ENCODE peak calls at places on chromosome 3, in five cellular contexts. One of them, this sample, is unnamed.

GRCh38 chr3:72134989-72135451 is 350.1 kb upstream of the PROK2 start:
- DNase-seq in T-helper 2 cell: no peak
- DNase-seq in activated CD8-positive, alpha-beta memory T cell treated with anti-CD3 and anti-CD28 coated beads for 1 hour: no peak
- DNase-seq in HEK293T: no peak
- DNase-seq in HT1080: no peak
- DNase-seq in this sample: no peak

GRCh38 chr3:152835311-152836102 is 576 bp downstream of the P2RY1 start:
- DNase-seq in T-helper 2 cell: no peak
- DNase-seq in activated CD8-positive, alpha-beta memory T cell treated with anti-CD3 and anti-CD28 coated beads for 1 hour: no peak
- DNase-seq in HT1080: peak
- DNase-seq in HEK293T: peak
- DNase-seq in this sample: no peak

GRCh38 chr3:38375488-38376097 is 29.0 kb downstream of the XYLB start:
- DNase-seq in activated CD8-positive, alpha-beta memory T cell treated with anti-CD3 and anti-CD28 coated beads for 1 hour: no peak
- DNase-seq in HEK293T: no peak
- DNase-seq in HT1080: no peak
- DNase-seq in T-helper 2 cell: no peak
- DNase-seq in this sample: no peak

GRCh38 chr3:127803619-127804018 is 18.7 kb downstream of the MGLL start:
- DNase-seq in HEK293T: no peak
- DNase-seq in T-helper 2 cell: no peak
- DNase-seq in HT1080: peak
- DNase-seq in activated CD8-positive, alpha-beta memory T cell treated with anti-CD3 and anti-CD28 coated beads for 1 hour: no peak
- DNase-seq in this sample: no peak

GRCh38 chr3:129347446-129347845 is 68.8 kb downstream of the HMCES start:
- DNase-seq in activated CD8-positive, alpha-beta memory T cell treated with anti-CD3 and anti-CD28 coated beads for 1 hour: no peak
- DNase-seq in T-helper 2 cell: no peak
- DNase-seq in HEK293T: no peak
- DNase-seq in HT1080: no peak
- DNase-seq in this sample: no peak

GRCh38 chr3:190036631-190037030 is 84.1 kb downstream of the P3H2 start:
- DNase-seq in HEK293T: no peak
- DNase-seq in HT1080: no peak
- DNase-seq in T-helper 2 cell: no peak
- DNase-seq in activated CD8-positive, alpha-beta memory T cell treated with anti-CD3 and anti-CD28 coated beads for 1 hour: no peak
- DNase-seq in this sample: no peak

GRCh38 chr3:170149016-170149415 is 32.5 kb downstream of the PHC3 start:
- DNase-seq in T-helper 2 cell: no peak
- DNase-seq in HEK293T: no peak
- DNase-seq in HT1080: no peak
- DNase-seq in activated CD8-positive, alpha-beta memory T cell treated with anti-CD3 and anti-CD28 coated beads for 1 hour: no peak
- DNase-seq in this sample: no peak

GRCh38 chr3:117084739-117085270 is 375.2 kb downstream of the TUSC7 start:
- DNase-seq in HEK293T: no peak
- DNase-seq in T-helper 2 cell: no peak
- DNase-seq in activated CD8-positive, alpha-beta memory T cell treated with anti-CD3 and anti-CD28 coated beads for 1 hour: no peak
- DNase-seq in HT1080: no peak
- DNase-seq in this sample: no peak

GRCh38 chr3:152719264-152719663 is 115.7 kb upstream of the P2RY1 start:
- DNase-seq in T-helper 2 cell: no peak
- DNase-seq in HT1080: peak
- DNase-seq in HEK293T: no peak
- DNase-seq in activated CD8-positive, alpha-beta memory T cell treated with anti-CD3 and anti-CD28 coated beads for 1 hour: no peak
- DNase-seq in this sample: no peak

GRCh38 chr3:111668912-111669488 is 73.9 kb upstream of the ZBED2 start:
- DNase-seq in activated CD8-positive, alpha-beta memory T cell treated with anti-CD3 and anti-CD28 coated beads for 1 hour: no peak
- DNase-seq in HT1080: peak
- DNase-seq in HEK293T: peak
- DNase-seq in T-helper 2 cell: no peak
- DNase-seq in this sample: no peak

GRCh38 chr3:13595485-13595884 is 46.6 kb downstream of the FBLN2 start:
- DNase-seq in T-helper 2 cell: no peak
- DNase-seq in HEK293T: no peak
- DNase-seq in activated CD8-positive, alpha-beta memory T cell treated with anti-CD3 and anti-CD28 coated beads for 1 hour: no peak
- DNase-seq in HT1080: no peak
- DNase-seq in this sample: no peak

GRCh38 chr3:9600597-9600996 is 47.0 kb upstream of the LHFPL4 start:
- DNase-seq in HEK293T: no peak
- DNase-seq in HT1080: no peak
- DNase-seq in activated CD8-positive, alpha-beta memory T cell treated with anti-CD3 and anti-CD28 coated beads for 1 hour: no peak
- DNase-seq in T-helper 2 cell: no peak
- DNase-seq in this sample: no peak

GRCh38 chr3:65019412-65020093 is 331.8 kb upstream of the ADAMTS9 start:
- DNase-seq in T-helper 2 cell: no peak
- DNase-seq in activated CD8-positive, alpha-beta memory T cell treated with anti-CD3 and anti-CD28 coated beads for 1 hour: no peak
- DNase-seq in HT1080: no peak
- DNase-seq in HEK293T: no peak
- DNase-seq in this sample: no peak

GRCh38 chr3:11832964-11833621 is 13.6 kb downstream of the TAMM41 start:
- DNase-seq in HT1080: no peak
- DNase-seq in HEK293T: no peak
- DNase-seq in T-helper 2 cell: no peak
- DNase-seq in activated CD8-positive, alpha-beta memory T cell treated with anti-CD3 and anti-CD28 coated beads for 1 hour: no peak
- DNase-seq in this sample: no peak

GRCh38 chr3:25508901-25509300 is 80.8 kb downstream of the RARB start:
- DNase-seq in HEK293T: no peak
- DNase-seq in activated CD8-positive, alpha-beta memory T cell treated with anti-CD3 and anti-CD28 coated beads for 1 hour: no peak
- DNase-seq in HT1080: peak
- DNase-seq in T-helper 2 cell: no peak
- DNase-seq in this sample: no peak

GRCh38 chr3:136893848-136894443 is 31.9 kb downstream of the NCK1 start:
- DNase-seq in activated CD8-positive, alpha-beta memory T cell treated with anti-CD3 and anti-CD28 coated beads for 1 hour: no peak
- DNase-seq in HT1080: no peak
- DNase-seq in T-helper 2 cell: no peak
- DNase-seq in HEK293T: no peak
- DNase-seq in this sample: no peak

GRCh38 chr3:57757642-57758297 is 1.7 kb downstream of the SLMAP start:
- DNase-seq in HT1080: peak
- DNase-seq in T-helper 2 cell: no peak
- DNase-seq in activated CD8-positive, alpha-beta memory T cell treated with anti-CD3 and anti-CD28 coated beads for 1 hour: no peak
- DNase-seq in HEK293T: peak
- DNase-seq in this sample: no peak

This sample was measured in T follicular helper cell.